ENCODE peak calls at places on chromosome 2, in nine cellular contexts. One of them, this sample, is unnamed.

GRCh38 chr2:156083707-156084494 is 248.6 kb downstream of the NR4A2 start:
- DNase-seq in BJ: no peak
- DNase-seq in astrocyte: peak
- DNase-seq in pancreas: no peak
- DNase-seq in PC-3: peak
- DNase-seq in mucosa of descending colon: peak
- DNase-seq in foreskin fibroblast: no peak
- DNase-seq in left ventricle myocardium inferior: no peak
- DNase-seq in GM12865: no peak
- DNase-seq in this sample: no peak

GRCh38 chr2:84940836-84941412 is 30.0 kb upstream of the KCMF1 start:
- DNase-seq in BJ: no peak
- DNase-seq in astrocyte: no peak
- DNase-seq in pancreas: no peak
- DNase-seq in PC-3: no peak
- DNase-seq in mucosa of descending colon: peak
- DNase-seq in foreskin fibroblast: no peak
- DNase-seq in left ventricle myocardium inferior: no peak
- DNase-seq in GM12865: no peak
- DNase-seq in this sample: no peak

GRCh38 chr2:83079007-83079406 is 1380.1 kb downstream of the SUCLG1 start:
- DNase-seq in BJ: no peak
- DNase-seq in astrocyte: no peak
- DNase-seq in pancreas: no peak
- DNase-seq in PC-3: no peak
- DNase-seq in mucosa of descending colon: no peak
- DNase-seq in foreskin fibroblast: no peak
- DNase-seq in left ventricle myocardium inferior: no peak
- DNase-seq in GM12865: no peak
- DNase-seq in this sample: no peak

GRCh38 chr2:95046371-95047112 is 21.0 kb downstream of the MAL start:
- DNase-seq in BJ: no peak
- DNase-seq in astrocyte: no peak
- DNase-seq in pancreas: no peak
- DNase-seq in PC-3: no peak
- DNase-seq in mucosa of descending colon: no peak
- DNase-seq in foreskin fibroblast: no peak
- DNase-seq in left ventricle myocardium inferior: no peak
- DNase-seq in GM12865: no peak
- DNase-seq in this sample: no peak

GRCh38 chr2:217746741-217747287 is 256.0 kb downstream of the TNS1 start:
- DNase-seq in BJ: no peak
- DNase-seq in astrocyte: peak
- DNase-seq in pancreas: no peak
- DNase-seq in PC-3: no peak
- DNase-seq in mucosa of descending colon: no peak
- DNase-seq in foreskin fibroblast: no peak
- DNase-seq in left ventricle myocardium inferior: no peak
- DNase-seq in GM12865: no peak
- DNase-seq in this sample: no peak

GRCh38 chr2:227848586-227848985 is 22.8 kb upstream of the DAW1 start:
- DNase-seq in BJ: no peak
- DNase-seq in astrocyte: no peak
- DNase-seq in pancreas: no peak
- DNase-seq in PC-3: peak
- DNase-seq in mucosa of descending colon: peak
- DNase-seq in foreskin fibroblast: no peak
- DNase-seq in left ventricle myocardium inferior: no peak
- DNase-seq in GM12865: peak
- DNase-seq in this sample: no peak

GRCh38 chr2:109135572-109136185 is 6.7 kb downstream of the SH3RF3 start:
- DNase-seq in BJ: no peak
- DNase-seq in astrocyte: peak
- DNase-seq in pancreas: no peak
- DNase-seq in PC-3: no peak
- DNase-seq in mucosa of descending colon: no peak
- DNase-seq in foreskin fibroblast: no peak
- DNase-seq in left ventricle myocardium inferior: no peak
- DNase-seq in GM12865: no peak
- DNase-seq in this sample: no peak

GRCh38 chr2:223580951-223581350 is 21.2 kb downstream of the SCG2 start:
- DNase-seq in BJ: no peak
- DNase-seq in astrocyte: peak
- DNase-seq in pancreas: no peak
- DNase-seq in PC-3: no peak
- DNase-seq in mucosa of descending colon: no peak
- DNase-seq in foreskin fibroblast: peak
- DNase-seq in left ventricle myocardium inferior: no peak
- DNase-seq in GM12865: no peak
- DNase-seq in this sample: peak

GRCh38 chr2:202491514-202491913 is 115.4 kb downstream of the BMPR2 start:
- DNase-seq in BJ: no peak
- DNase-seq in astrocyte: no peak
- DNase-seq in pancreas: no peak
- DNase-seq in PC-3: no peak
- DNase-seq in mucosa of descending colon: no peak
- DNase-seq in foreskin fibroblast: no peak
- DNase-seq in left ventricle myocardium inferior: no peak
- DNase-seq in GM12865: no peak
- DNase-seq in this sample: no peak

GRCh38 chr2:5195636-5196035 is 496.5 kb upstream of the SOX11 start:
- DNase-seq in BJ: no peak
- DNase-seq in astrocyte: no peak
- DNase-seq in pancreas: no peak
- DNase-seq in PC-3: peak
- DNase-seq in mucosa of descending colon: no peak
- DNase-seq in foreskin fibroblast: no peak
- DNase-seq in left ventricle myocardium inferior: no peak
- DNase-seq in GM12865: no peak
- DNase-seq in this sample: no peak

GRCh38 chr2:229425573-229425972 is 154.5 kb upstream of the PID1 start:
- DNase-seq in BJ: no peak
- DNase-seq in astrocyte: no peak
- DNase-seq in pancreas: no peak
- DNase-seq in PC-3: no peak
- DNase-seq in mucosa of descending colon: no peak
- DNase-seq in foreskin fibroblast: no peak
- DNase-seq in left ventricle myocardium inferior: no peak
- DNase-seq in GM12865: no peak
- DNase-seq in this sample: no peak

GRCh38 chr2:161414015-161414384 is 2.1 kb upstream of the TBR1 start:
- DNase-seq in BJ: no peak
- DNase-seq in astrocyte: no peak
- DNase-seq in pancreas: no peak
- DNase-seq in PC-3: no peak
- DNase-seq in mucosa of descending colon: no peak
- DNase-seq in foreskin fibroblast: no peak
- DNase-seq in left ventricle myocardium inferior: no peak
- DNase-seq in GM12865: no peak
- DNase-seq in this sample: no peak
- H3K4me3 ChIP-seq in BJ: peak
- H3K4me3 ChIP-seq in astrocyte: peak
- H3K4me3 ChIP-seq in pancreas: peak
- H3K4me3 ChIP-seq in PC-3: peak
- H3K4me3 ChIP-seq in mucosa of descending colon: no peak
- H3K4me3 ChIP-seq in foreskin fibroblast: peak
- H3K4me3 ChIP-seq in left ventricle myocardium inferior: peak
- H3K4me3 ChIP-seq in GM12865: no peak
- H3K4me3 ChIP-seq in this sample: peak

DNA sequence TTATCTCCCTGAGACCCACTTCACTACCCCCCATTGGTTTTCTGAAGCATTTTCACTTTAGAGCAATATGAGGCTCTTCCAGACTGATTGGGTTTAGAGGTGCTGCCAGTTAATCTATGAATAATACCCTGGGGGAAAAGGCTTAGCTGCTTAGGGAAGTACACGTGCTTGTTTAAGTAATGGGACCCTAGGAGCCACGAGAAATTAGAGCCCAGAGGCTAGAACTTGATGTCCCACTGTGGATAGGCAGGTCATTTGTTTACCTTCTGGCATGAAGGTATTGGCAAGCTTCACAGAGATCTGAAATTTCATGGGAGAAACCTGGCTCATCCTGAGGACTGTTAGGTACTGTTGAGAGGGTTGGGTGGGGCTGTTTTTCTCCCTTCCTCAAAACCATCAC is 59.7 kb downstream of the CLIP4 start:
- DNase-seq in BJ: no peak
- DNase-seq in astrocyte: no peak
- DNase-seq in pancreas: no peak
- DNase-seq in PC-3: no peak
- DNase-seq in mucosa of descending colon: no peak
- DNase-seq in foreskin fibroblast: no peak
- DNase-seq in left ventricle myocardium inferior: no peak
- DNase-seq in GM12865: no peak
- DNase-seq in this sample: no peak
- TF ChIP-seq CTCF in BJ: no peak
- TF ChIP-seq CTCF in astrocyte: no peak
- TF ChIP-seq CTCF in pancreas: no peak
- TF ChIP-seq CTCF in PC-3: no peak
- TF ChIP-seq CTCF in mucosa of descending colon: no peak
- TF ChIP-seq CTCF in foreskin fibroblast: no peak
- TF ChIP-seq CTCF in left ventricle myocardium inferior: no peak
- TF ChIP-seq CTCF in GM12865: no peak
- TF ChIP-seq CTCF in this sample: no peak

GRCh38 chr2:19355416-19355821 is 3.0 kb downstream of the OSR1 start:
- DNase-seq in BJ: no peak
- DNase-seq in astrocyte: no peak
- DNase-seq in pancreas: no peak
- DNase-seq in PC-3: no peak
- DNase-seq in mucosa of descending colon: no peak
- DNase-seq in foreskin fibroblast: no peak
- DNase-seq in left ventricle myocardium inferior: no peak
- DNase-seq in GM12865: no peak
- DNase-seq in this sample: no peak
- H3K4me3 ChIP-seq in BJ: peak
- H3K4me3 ChIP-seq in astrocyte: no peak
- H3K4me3 ChIP-seq in pancreas: no peak
- H3K4me3 ChIP-seq in PC-3: no peak
- H3K4me3 ChIP-seq in mucosa of descending colon: no peak
- H3K4me3 ChIP-seq in foreskin fibroblast: peak
- H3K4me3 ChIP-seq in left ventricle myocardium inferior: peak
- H3K4me3 ChIP-seq in GM12865: no peak
- H3K4me3 ChIP-seq in this sample: peak

GRCh38 chr2:150126143-150126725 is 361.2 kb downstream of the RND3 start:
- DNase-seq in BJ: no peak
- DNase-seq in astrocyte: no peak
- DNase-seq in pancreas: no peak
- DNase-seq in PC-3: peak
- DNase-seq in mucosa of descending colon: no peak
- DNase-seq in foreskin fibroblast: no peak
- DNase-seq in left ventricle myocardium inferior: no peak
- DNase-seq in GM12865: peak
- DNase-seq in this sample: no peak

GRCh38 chr2:150126839-150127238 is 360.6 kb downstream of the RND3 start:
- DNase-seq in BJ: no peak
- DNase-seq in astrocyte: no peak
- DNase-seq in pancreas: no peak
- DNase-seq in PC-3: no peak
- DNase-seq in mucosa of descending colon: no peak
- DNase-seq in foreskin fibroblast: no peak
- DNase-seq in left ventricle myocardium inferior: no peak
- DNase-seq in GM12865: peak
- DNase-seq in this sample: no peak

GRCh38 chr2:150127271-150127990 is 360.0 kb downstream of the RND3 start:
- DNase-seq in BJ: no peak
- DNase-seq in astrocyte: no peak
- DNase-seq in pancreas: no peak
- DNase-seq in PC-3: no peak
- DNase-seq in mucosa of descending colon: no peak
- DNase-seq in foreskin fibroblast: no peak
- DNase-seq in left ventricle myocardium inferior: no peak
- DNase-seq in GM12865: peak
- DNase-seq in this sample: no peak

GRCh38 chr2:150125188-150125587 is 362.3 kb downstream of the RND3 start:
- DNase-seq in BJ: no peak
- DNase-seq in astrocyte: peak
- DNase-seq in pancreas: no peak
- DNase-seq in PC-3: no peak
- DNase-seq in mucosa of descending colon: no peak
- DNase-seq in foreskin fibroblast: no peak
- DNase-seq in left ventricle myocardium inferior: no peak
- DNase-seq in GM12865: no peak
- DNase-seq in this sample: peak

DNA sequence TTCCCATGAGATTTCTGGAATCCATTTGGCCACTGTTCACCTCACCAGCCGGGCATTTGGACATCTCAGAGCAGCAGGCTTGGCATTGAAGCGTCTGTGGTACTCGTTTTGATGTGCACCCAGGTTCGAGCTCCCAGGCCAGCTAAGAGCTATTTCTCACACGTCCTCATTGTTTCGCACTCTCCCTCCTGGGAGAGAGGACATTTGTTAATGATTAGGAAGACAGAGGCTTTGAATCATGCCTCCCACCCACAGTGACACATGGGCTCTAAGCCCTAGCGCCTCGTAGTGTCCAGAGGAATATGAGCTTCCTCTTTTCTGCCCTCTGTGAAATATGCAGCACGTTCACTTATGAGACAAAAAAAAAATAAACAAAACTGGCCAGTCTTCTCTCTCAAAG is 361.8 kb downstream of the RND3 start:
- DNase-seq in BJ: peak
- DNase-seq in astrocyte: peak
- DNase-seq in pancreas: peak
- DNase-seq in PC-3: peak
- DNase-seq in mucosa of descending colon: no peak
- DNase-seq in foreskin fibroblast: peak
- DNase-seq in left ventricle myocardium inferior: no peak
- DNase-seq in GM12865: peak
- DNase-seq in this sample: peak
- TF ChIP-seq CTCF in BJ: peak
- TF ChIP-seq CTCF in astrocyte: peak
- TF ChIP-seq CTCF in pancreas: no peak
- TF ChIP-seq CTCF in PC-3: peak
- TF ChIP-seq CTCF in mucosa of descending colon: no peak
- TF ChIP-seq CTCF in foreskin fibroblast: peak
- TF ChIP-seq CTCF in left ventricle myocardium inferior: no peak
- TF ChIP-seq CTCF in GM12865: no peak
- TF ChIP-seq CTCF in this sample: peak

GRCh38 chr2:62708751-62709150 is 3.2 kb downstream of the EHBP1 start:
- DNase-seq in BJ: no peak
- DNase-seq in astrocyte: no peak
- DNase-seq in pancreas: no peak
- DNase-seq in PC-3: no peak
- DNase-seq in mucosa of descending colon: no peak
- DNase-seq in foreskin fibroblast: no peak
- DNase-seq in left ventricle myocardium inferior: no peak
- DNase-seq in GM12865: no peak
- DNase-seq in this sample: no peak
- H3K4me3 ChIP-seq in BJ: peak
- H3K4me3 ChIP-seq in astrocyte: peak
- H3K4me3 ChIP-seq in pancreas: no peak
- H3K4me3 ChIP-seq in PC-3: peak
- H3K4me3 ChIP-seq in mucosa of descending colon: no peak
- H3K4me3 ChIP-seq in foreskin fibroblast: peak
- H3K4me3 ChIP-seq in left ventricle myocardium inferior: peak
- H3K4me3 ChIP-seq in GM12865: no peak
- H3K4me3 ChIP-seq in this sample: peak

GRCh38 chr2:158546412-158547144 is 89.8 kb downstream of the PKP4 start:
- DNase-seq in BJ: no peak
- DNase-seq in astrocyte: no peak
- DNase-seq in pancreas: no peak
- DNase-seq in PC-3: no peak
- DNase-seq in mucosa of descending colon: no peak
- DNase-seq in foreskin fibroblast: no peak
- DNase-seq in left ventricle myocardium inferior: no peak
- DNase-seq in GM12865: peak
- DNase-seq in this sample: no peak
- TF ChIP-seq CTCF in BJ: no peak
- TF ChIP-seq CTCF in astrocyte: no peak
- TF ChIP-seq CTCF in pancreas: no peak
- TF ChIP-seq CTCF in PC-3: peak
- TF ChIP-seq CTCF in mucosa of descending colon: no peak
- TF ChIP-seq CTCF in foreskin fibroblast: no peak
- TF ChIP-seq CTCF in left ventricle myocardium inferior: no peak
- TF ChIP-seq CTCF in GM12865: no peak
- TF ChIP-seq CTCF in this sample: no peak

This sample was measured in AG10803.